ENCODE peak calls at places on chromosomes 12 and 14, in nine cellular contexts. One of them, this sample, is unnamed.

GRCh38 chr12:85820117-85820516 is 16.1 kb downstream of the RASSF9 start:
- DNase-seq in right cardiac atrium: no peak
- DNase-seq in brain microvascular endothelial cell: no peak
- DNase-seq in thoracic aorta: no peak
- DNase-seq in psoas muscle: no peak
- DNase-seq in CD4-positive, CD25-positive, alpha-beta regulatory T cell: no peak
- DNase-seq in ovary: no peak
- DNase-seq in lower lobe of right lung: no peak
- DNase-seq in CD8-positive, alpha-beta memory T cell: no peak
- DNase-seq in this sample: no peak

GRCh38 chr14:76589246-76589645 is 172.0 kb upstream of the VASH1 start:
- DNase-seq in lower lobe of right lung: no peak
- DNase-seq in ovary: no peak
- DNase-seq in thoracic aorta: no peak
- DNase-seq in psoas muscle: no peak
- DNase-seq in CD8-positive, alpha-beta memory T cell: no peak
- DNase-seq in CD4-positive, CD25-positive, alpha-beta regulatory T cell: no peak
- DNase-seq in brain microvascular endothelial cell: no peak
- DNase-seq in right cardiac atrium: no peak
- DNase-seq in this sample: no peak

GRCh38 chr12:123388948-123389559 is 5.1 kb downstream of the KMT5A start:
- DNase-seq in thoracic aorta: no peak
- DNase-seq in lower lobe of right lung: no peak
- DNase-seq in brain microvascular endothelial cell: no peak
- DNase-seq in CD4-positive, CD25-positive, alpha-beta regulatory T cell: no peak
- DNase-seq in psoas muscle: peak; percentile 37
- DNase-seq in CD8-positive, alpha-beta memory T cell: no peak
- DNase-seq in right cardiac atrium: no peak
- DNase-seq in ovary: peak; percentile 49
- DNase-seq in this sample: no peak

GRCh38 chr12:94379479-94380113 is 80.1 kb downstream of the CEP83 start:
- DNase-seq in brain microvascular endothelial cell: no peak
- DNase-seq in CD8-positive, alpha-beta memory T cell: no peak
- DNase-seq in psoas muscle: no peak
- DNase-seq in CD4-positive, CD25-positive, alpha-beta regulatory T cell: peak; percentile 28
- DNase-seq in thoracic aorta: no peak
- DNase-seq in lower lobe of right lung: no peak
- DNase-seq in right cardiac atrium: no peak
- DNase-seq in ovary: no peak
- DNase-seq in this sample: no peak

GRCh38 chr14:74610866-74611671 is 968 bp downstream of the LTBP2 start:
- DNase-seq in CD4-positive, CD25-positive, alpha-beta regulatory T cell: peak; percentile 11
- DNase-seq in lower lobe of right lung: no peak
- DNase-seq in brain microvascular endothelial cell: peak; percentile 21
- DNase-seq in psoas muscle: no peak
- DNase-seq in ovary: peak; percentile 58
- DNase-seq in thoracic aorta: no peak
- DNase-seq in right cardiac atrium: no peak
- DNase-seq in CD8-positive, alpha-beta memory T cell: no peak
- DNase-seq in this sample: no peak

GRCh38 chr14:77046706-77047105 is 18.2 kb upstream of the IRF2BPL start:
- DNase-seq in CD8-positive, alpha-beta memory T cell: no peak
- DNase-seq in CD4-positive, CD25-positive, alpha-beta regulatory T cell: no peak
- DNase-seq in psoas muscle: no peak
- DNase-seq in brain microvascular endothelial cell: no peak
- DNase-seq in ovary: no peak
- DNase-seq in right cardiac atrium: no peak
- DNase-seq in lower lobe of right lung: no peak
- DNase-seq in thoracic aorta: no peak
- DNase-seq in this sample: no peak

GRCh38 chr12:112750971-112751370 is 40.6 kb upstream of the RPH3A start:
- DNase-seq in thoracic aorta: no peak
- DNase-seq in right cardiac atrium: no peak
- DNase-seq in brain microvascular endothelial cell: peak; percentile 4
- DNase-seq in lower lobe of right lung: no peak
- DNase-seq in ovary: no peak
- DNase-seq in CD8-positive, alpha-beta memory T cell: no peak
- DNase-seq in CD4-positive, CD25-positive, alpha-beta regulatory T cell: no peak
- DNase-seq in psoas muscle: no peak
- DNase-seq in this sample: no peak

GRCh38 chr14:92568621-92569479 is 55.3 kb downstream of the RIN3 start:
- DNase-seq in right cardiac atrium: peak; percentile 35
- DNase-seq in psoas muscle: no peak
- DNase-seq in CD4-positive, CD25-positive, alpha-beta regulatory T cell: peak; percentile 82
- DNase-seq in ovary: no peak
- DNase-seq in thoracic aorta: no peak
- DNase-seq in lower lobe of right lung: no peak
- DNase-seq in CD8-positive, alpha-beta memory T cell: peak; percentile 21
- DNase-seq in brain microvascular endothelial cell: no peak
- DNase-seq in this sample: no peak

GRCh38 chr14:81511110-81511900 is 22.3 kb downstream of the SEL1L start:
- DNase-seq in CD8-positive, alpha-beta memory T cell: no peak
- DNase-seq in lower lobe of right lung: no peak
- DNase-seq in CD4-positive, CD25-positive, alpha-beta regulatory T cell: no peak
- DNase-seq in ovary: no peak
- DNase-seq in brain microvascular endothelial cell: no peak
- DNase-seq in thoracic aorta: no peak
- DNase-seq in psoas muscle: no peak
- DNase-seq in right cardiac atrium: no peak
- DNase-seq in this sample: no peak

GRCh38 chr12:93098077-93098476 is 169.0 kb upstream of the EEA1 start:
- DNase-seq in CD8-positive, alpha-beta memory T cell: peak; percentile 42
- DNase-seq in CD4-positive, CD25-positive, alpha-beta regulatory T cell: peak; percentile 82
- DNase-seq in lower lobe of right lung: peak; percentile 70
- DNase-seq in right cardiac atrium: peak; percentile 50
- DNase-seq in thoracic aorta: peak; percentile 15
- DNase-seq in ovary: no peak
- DNase-seq in brain microvascular endothelial cell: peak; percentile 37
- DNase-seq in psoas muscle: peak; percentile 40
- DNase-seq in this sample: peak; percentile 72

GRCh38 chr12:109741970-109742372 is 28.3 kb downstream of the FAM222A start:
- DNase-seq in brain microvascular endothelial cell: no peak
- DNase-seq in CD8-positive, alpha-beta memory T cell: no peak
- DNase-seq in psoas muscle: peak; percentile 5
- DNase-seq in thoracic aorta: no peak
- DNase-seq in lower lobe of right lung: peak; percentile 15
- DNase-seq in CD4-positive, CD25-positive, alpha-beta regulatory T cell: no peak
- DNase-seq in ovary: peak; percentile 16
- DNase-seq in right cardiac atrium: peak; percentile 9
- DNase-seq in this sample: peak; percentile 18

GRCh38 chr14:36847366-36847765 is 185.7 kb downstream of the PAX9 start:
- DNase-seq in lower lobe of right lung: no peak
- DNase-seq in right cardiac atrium: no peak
- DNase-seq in brain microvascular endothelial cell: no peak
- DNase-seq in ovary: no peak
- DNase-seq in psoas muscle: no peak
- DNase-seq in thoracic aorta: no peak
- DNase-seq in CD8-positive, alpha-beta memory T cell: no peak
- DNase-seq in CD4-positive, CD25-positive, alpha-beta regulatory T cell: no peak
- DNase-seq in this sample: no peak

GRCh38 chr14:24634158-24634557 is at the start of gene GZMB:
- DNase-seq in brain microvascular endothelial cell: no peak
- DNase-seq in psoas muscle: no peak
- DNase-seq in ovary: no peak
- DNase-seq in CD8-positive, alpha-beta memory T cell: peak; percentile 63
- DNase-seq in thoracic aorta: no peak
- DNase-seq in CD4-positive, CD25-positive, alpha-beta regulatory T cell: no peak
- DNase-seq in lower lobe of right lung: no peak
- DNase-seq in right cardiac atrium: no peak
- DNase-seq in this sample: peak; percentile 40

GRCh38 chr14:93946104-93946503 is 19.0 kb downstream of the FAM181A start:
- DNase-seq in right cardiac atrium: no peak
- DNase-seq in psoas muscle: no peak
- DNase-seq in ovary: no peak
- DNase-seq in lower lobe of right lung: no peak
- DNase-seq in CD4-positive, CD25-positive, alpha-beta regulatory T cell: no peak
- DNase-seq in brain microvascular endothelial cell: peak; percentile 24
- DNase-seq in thoracic aorta: no peak
- DNase-seq in CD8-positive, alpha-beta memory T cell: no peak
- DNase-seq in this sample: no peak

DNA sequence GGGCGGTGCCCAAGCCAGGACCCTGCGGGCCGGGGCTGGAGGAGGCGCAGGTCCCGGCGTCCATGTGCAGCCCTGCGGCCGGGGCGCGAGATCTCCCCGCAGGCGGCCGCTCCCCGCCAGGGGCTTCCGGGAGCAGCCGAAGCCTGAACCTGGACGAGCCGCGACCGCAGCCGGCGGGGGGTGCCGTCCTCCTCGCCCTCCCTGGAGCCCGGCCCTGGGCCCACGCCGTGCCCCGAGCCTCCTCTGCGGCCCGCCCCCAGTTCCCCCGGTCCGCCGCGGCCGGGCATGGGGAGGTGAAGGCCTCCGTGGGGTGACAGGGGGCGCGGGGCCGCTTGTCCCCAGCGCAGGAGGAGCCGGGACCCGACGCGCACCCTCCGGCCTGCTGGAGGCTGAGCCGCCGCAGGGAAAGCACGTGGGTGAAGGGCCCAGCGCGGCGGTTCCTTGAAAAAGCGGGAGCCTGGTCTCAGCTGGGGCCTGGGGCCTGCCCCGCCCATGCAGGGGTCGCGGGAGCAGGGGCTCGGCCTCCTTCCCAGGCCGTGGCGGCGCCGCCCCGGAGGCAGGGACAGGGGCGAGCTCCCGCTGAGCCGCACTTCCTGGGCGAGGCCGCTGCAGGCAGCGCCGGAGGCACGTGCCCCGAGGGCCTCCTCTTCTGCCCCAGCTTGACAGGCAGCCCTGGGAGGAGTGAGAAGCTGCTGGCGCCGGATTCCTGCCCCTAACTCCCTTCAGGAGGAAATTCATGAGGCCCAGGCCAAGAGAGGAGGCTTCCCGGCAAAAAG is 55.6 kb upstream of the PPP2R5C start:
- DNase-seq in CD8-positive, alpha-beta memory T cell: peak; percentile 57
- DNase-seq in thoracic aorta: no peak
- DNase-seq in CD4-positive, CD25-positive, alpha-beta regulatory T cell: peak; percentile 90
- DNase-seq in brain microvascular endothelial cell: no peak
- DNase-seq in ovary: peak; percentile 36
- DNase-seq in lower lobe of right lung: peak; percentile 83
- DNase-seq in right cardiac atrium: peak; percentile 84
- DNase-seq in psoas muscle: peak; percentile 67
- DNase-seq in this sample: peak; percentile 57
- H3K27ac ChIP-seq in CD8-positive, alpha-beta memory T cell: peak overlapping the region; percentile 29
- H3K27ac ChIP-seq in thoracic aorta: peak overlapping the region; percentile 15
- H3K27ac ChIP-seq in CD4-positive, CD25-positive, alpha-beta regulatory T cell: peak overlapping the region; percentile 82
- H3K27ac ChIP-seq in brain microvascular endothelial cell: no peak overlapping the region
- H3K27ac ChIP-seq in ovary: no peak overlapping the region
- H3K27ac ChIP-seq in lower lobe of right lung: peak overlapping the region; percentile 85
- H3K27ac ChIP-seq in right cardiac atrium: peak overlapping the region; percentile 25
- H3K27ac ChIP-seq in psoas muscle: peak overlapping the region; percentile 60
- H3K27ac ChIP-seq in this sample: peak overlapping the region; percentile 72

DNA sequence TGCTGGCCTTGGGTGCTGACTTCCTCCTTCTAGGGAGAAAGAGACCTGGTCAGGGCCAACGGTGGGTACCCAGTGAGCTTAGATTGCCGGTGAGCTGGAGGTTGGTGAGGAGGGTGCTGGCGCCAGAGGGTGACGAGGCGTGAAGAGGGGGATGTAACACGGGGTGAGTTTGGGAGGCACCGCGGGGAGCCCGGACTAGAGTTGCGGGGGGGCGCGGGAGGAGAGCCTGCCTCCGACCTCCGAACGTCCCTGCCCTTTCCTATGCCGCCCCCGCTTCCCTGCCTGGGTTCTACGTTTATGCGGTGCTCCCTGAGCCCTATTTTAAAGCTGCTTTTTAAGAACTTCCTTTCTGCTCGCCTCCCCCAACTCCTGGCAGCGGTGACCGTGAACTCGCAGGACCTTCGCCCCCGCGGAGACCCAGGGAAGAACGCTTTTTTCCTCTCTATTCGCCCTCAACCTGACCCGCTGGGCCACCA is 18.6 kb downstream of the OR6S1 start:
- DNase-seq in CD8-positive, alpha-beta memory T cell: no peak
- DNase-seq in psoas muscle: no peak
- DNase-seq in right cardiac atrium: no peak
- DNase-seq in brain microvascular endothelial cell: no peak
- DNase-seq in lower lobe of right lung: no peak
- DNase-seq in thoracic aorta: no peak
- DNase-seq in ovary: no peak
- DNase-seq in CD4-positive, CD25-positive, alpha-beta regulatory T cell: no peak
- DNase-seq in this sample: no peak
- H3K4me3 ChIP-seq in CD8-positive, alpha-beta memory T cell: no peak overlapping the region
- H3K4me3 ChIP-seq in psoas muscle: peak overlapping the region; percentile 46
- H3K4me3 ChIP-seq in right cardiac atrium: no peak overlapping the region
- H3K4me3 ChIP-seq in brain microvascular endothelial cell: peak overlapping the region; percentile 27
- H3K4me3 ChIP-seq in lower lobe of right lung: peak overlapping the region; percentile 2
- H3K4me3 ChIP-seq in thoracic aorta: peak overlapping the region; percentile 38
- H3K4me3 ChIP-seq in ovary: no peak overlapping the region
- H3K4me3 ChIP-seq in CD4-positive, CD25-positive, alpha-beta regulatory T cell: no peak overlapping the region
- H3K4me3 ChIP-seq in this sample: peak overlapping the region; percentile 4

GRCh38 chr12:132766380-132767085 is 4.9 kb upstream of the ANKLE2 start:
- DNase-seq in lower lobe of right lung: peak; percentile 66
- DNase-seq in ovary: no peak
- DNase-seq in thoracic aorta: no peak
- DNase-seq in CD4-positive, CD25-positive, alpha-beta regulatory T cell: no peak
- DNase-seq in CD8-positive, alpha-beta memory T cell: no peak
- DNase-seq in right cardiac atrium: peak; percentile 85
- DNase-seq in brain microvascular endothelial cell: no peak
- DNase-seq in psoas muscle: peak; percentile 67
- DNase-seq in this sample: peak; percentile 75
- H3K27ac ChIP-seq in lower lobe of right lung: peak overlapping the region; percentile 57
- H3K27ac ChIP-seq in ovary: no peak overlapping the region
- H3K27ac ChIP-seq in thoracic aorta: peak overlapping the region; percentile 30
- H3K27ac ChIP-seq in CD4-positive, CD25-positive, alpha-beta regulatory T cell: no peak overlapping the region
- H3K27ac ChIP-seq in CD8-positive, alpha-beta memory T cell: no peak overlapping the region
- H3K27ac ChIP-seq in right cardiac atrium: peak overlapping the region; percentile 83
- H3K27ac ChIP-seq in brain microvascular endothelial cell: peak overlapping the region; percentile 67
- H3K27ac ChIP-seq in psoas muscle: peak overlapping the region; percentile 74
- H3K27ac ChIP-seq in this sample: peak overlapping the region; percentile 66

GRCh38 chr12:106672308-106673085 is 89.7 kb downstream of the RFX4 start:
- DNase-seq in CD4-positive, CD25-positive, alpha-beta regulatory T cell: no peak
- DNase-seq in lower lobe of right lung: no peak
- DNase-seq in thoracic aorta: no peak
- DNase-seq in CD8-positive, alpha-beta memory T cell: no peak
- DNase-seq in brain microvascular endothelial cell: no peak
- DNase-seq in psoas muscle: no peak
- DNase-seq in ovary: no peak
- DNase-seq in right cardiac atrium: no peak
- DNase-seq in this sample: no peak

GRCh38 chr12:106669216-106669615 is 86.4 kb downstream of the RFX4 start:
- DNase-seq in brain microvascular endothelial cell: no peak
- DNase-seq in ovary: no peak
- DNase-seq in thoracic aorta: no peak
- DNase-seq in psoas muscle: no peak
- DNase-seq in CD8-positive, alpha-beta memory T cell: no peak
- DNase-seq in lower lobe of right lung: no peak
- DNase-seq in right cardiac atrium: no peak
- DNase-seq in CD4-positive, CD25-positive, alpha-beta regulatory T cell: no peak
- DNase-seq in this sample: no peak

GRCh38 chr12:106673151-106673550 is 90.3 kb downstream of the RFX4 start:
- DNase-seq in right cardiac atrium: peak; percentile 12
- DNase-seq in brain microvascular endothelial cell: no peak
- DNase-seq in thoracic aorta: no peak
- DNase-seq in CD4-positive, CD25-positive, alpha-beta regulatory T cell: no peak
- DNase-seq in lower lobe of right lung: no peak
- DNase-seq in psoas muscle: no peak
- DNase-seq in CD8-positive, alpha-beta memory T cell: no peak
- DNase-seq in ovary: peak; percentile 27
- DNase-seq in this sample: no peak

GRCh38 chr12:106670131-106670530 is 87.3 kb downstream of the RFX4 start:
- DNase-seq in thoracic aorta: no peak
- DNase-seq in right cardiac atrium: no peak
- DNase-seq in psoas muscle: no peak
- DNase-seq in brain microvascular endothelial cell: no peak
- DNase-seq in lower lobe of right lung: no peak
- DNase-seq in CD8-positive, alpha-beta memory T cell: no peak
- DNase-seq in ovary: no peak
- DNase-seq in CD4-positive, CD25-positive, alpha-beta regulatory T cell: no peak
- DNase-seq in this sample: no peak

GRCh38 chr12:106671840-106672239 is 89.0 kb downstream of the RFX4 start:
- DNase-seq in CD4-positive, CD25-positive, alpha-beta regulatory T cell: no peak
- DNase-seq in CD8-positive, alpha-beta memory T cell: no peak
- DNase-seq in ovary: no peak
- DNase-seq in brain microvascular endothelial cell: no peak
- DNase-seq in lower lobe of right lung: no peak
- DNase-seq in psoas muscle: no peak
- DNase-seq in thoracic aorta: no peak
- DNase-seq in right cardiac atrium: no peak
- DNase-seq in this sample: no peak
- H3K4me3 ChIP-seq in CD4-positive, CD25-positive, alpha-beta regulatory T cell: no peak overlapping the region
- H3K4me3 ChIP-seq in CD8-positive, alpha-beta memory T cell: no peak overlapping the region
- H3K4me3 ChIP-seq in ovary: no peak overlapping the region
- H3K4me3 ChIP-seq in brain microvascular endothelial cell: no peak overlapping the region
- H3K4me3 ChIP-seq in lower lobe of right lung: no peak overlapping the region
- H3K4me3 ChIP-seq in psoas muscle: no peak overlapping the region
- H3K4me3 ChIP-seq in thoracic aorta: no peak overlapping the region
- H3K4me3 ChIP-seq in right cardiac atrium: no peak overlapping the region
- H3K4me3 ChIP-seq in this sample: no peak overlapping the region

This sample was measured in stomach.